ENCODE peak calls at places on chromosome 6, in six cellular contexts. G, E, C, T, F and H are unnamed samples.
A peak's percentile ranks its signal among the peaks of the same experiment; 100 is the strongest.

GRCh38 chr6:71745525-71745924 is 140.8 kb upstream of the RIMS1 start:
- DNase-seq in G (no peak), E (no peak), C (no peak), T (no peak), F (no peak), H (no peak)

GRCh38 chr6:148335582-148335981 is 7.1 kb upstream of the SASH1 start:
- DNase-seq in G (no peak), E (no peak), C (no peak), T (no peak), F (no peak), H (no peak)

GRCh38 chr6:71388068-71388744 is 99.6 kb downstream of the OGFRL1 start:
- DNase-seq in G (no peak), E (no peak), C (no peak), T (no peak), F (no peak), H (no peak)

GRCh38 chr6:133951227-133951626 is 1.8 kb upstream of the TBPL1 start:
- DNase-seq in G (no peak), E (no peak), C (no peak), T (no peak), F (no peak), H (no peak)

GRCh38 chr6:99836471-99836870 is 157.6 kb downstream of the MCHR2 start:
- DNase-seq in G (no peak), E (no peak), C (no peak), T (no peak), F (no peak), H (no peak)

GRCh38 chr6:150730801-150731445 is 131.2 kb downstream of the PLEKHG1 start:
- DNase-seq in G (no peak), E (no peak), C (no peak), T (no peak), F (no peak), H (no peak)

GRCh38 chr6:90502866-90503407 is 83.9 kb downstream of the MAP3K7 start:
- DNase-seq in G (peak; percentile 93), E (no peak), C (no peak), T (peak; percentile 84), F (no peak), H (no peak)

GRCh38 chr6:26578741-26579140 is 18.0 kb upstream of the ABT1 start:
- DNase-seq in G (no peak), E (no peak), C (no peak), T (no peak), F (no peak), H (no peak)

GRCh38 chr6:105759946-105760345 is 326.2 kb upstream of the PRDM1 start:
- DNase-seq in G (no peak), E (no peak), C (no peak), T (no peak), F (no peak), H (no peak)

GRCh38 chr6:156657311-156657710 is 119.9 kb upstream of the ARID1B start:
- DNase-seq in G (no peak), E (no peak), C (no peak), T (no peak), F (no peak), H (no peak)

GRCh38 chr6:48068326-48069191 is 42.4 kb downstream of the PTCHD4 start:
- DNase-seq in G (no peak), E (no peak), C (no peak), T (no peak), F (no peak), H (no peak)

GRCh38 chr6:115783402-115784061 is 277.2 kb downstream of the FRK start:
- DNase-seq in G (no peak), E (no peak), C (no peak), T (no peak), F (no peak), H (no peak)

GRCh38 chr6:144585217-144585814 is 300.2 kb downstream of the UTRN start:
- DNase-seq in G (peak; percentile 40), E (no peak), C (no peak), T (peak; percentile 70), F (no peak), H (no peak)

GRCh38 chr6:87151786-87152527 is 3.4 kb upstream of the ZNF292 start:
- DNase-seq in G (no peak), E (no peak), C (peak; percentile 38), T (no peak), F (no peak), H (peak; percentile 42)

GRCh38 chr6:142984386-142984785 is 39.4 kb upstream of the HIVEP2 start:
- DNase-seq in G (no peak), E (no peak), C (no peak), T (no peak), F (no peak), H (no peak)

GRCh38 chr6:133894795-133895401 is 6.0 kb downstream of the TCF21 start:
- DNase-seq in G (no peak), E (no peak), C (no peak), T (no peak), F (no peak), H (no peak)

GRCh38 chr6:47446974-47447373 is 30.6 kb upstream of the CD2AP start:
- DNase-seq in G (no peak), E (no peak), C (no peak), T (peak; percentile 31), F (no peak), H (no peak)

GRCh38 chr6:12151433-12151820 is 138.7 kb upstream of the EDN1 start:
- DNase-seq in G (no peak), E (no peak), C (no peak), T (no peak), F (no peak), H (no peak)

GRCh38 chr6:221531-222349 is 70.5 kb upstream of the DUSP22 start:
- DNase-seq in G (peak; percentile 35), E (peak; percentile 74), C (no peak), T (no peak), F (no peak), H (no peak)

GRCh38 chr6:117504478-117505144 is 22.1 kb downstream of the DCBLD1 start:
- DNase-seq in G (peak; percentile 68), E (no peak), C (no peak), T (no peak), F (no peak), H (no peak)

GRCh38 chr6:148981515-148981914 is 234.7 kb downstream of the UST start:
- DNase-seq in G (no peak), E (no peak), C (no peak), T (no peak), F (no peak), H (no peak)

GRCh38 chr6:121666809-121667208 is 231.4 kb downstream of the GJA1 start:
- DNase-seq in G (no peak), E (no peak), C (no peak), T (no peak), F (no peak), H (no peak)

GRCh38 chr6:11824986-11825385 is 46.4 kb upstream of the ADTRP start:
- DNase-seq in G (no peak), E (peak; percentile 91), C (no peak), T (no peak), F (no peak), H (no peak)

GRCh38 chr6:89347825-89348224 is 4.7 kb downstream of the UBE2J1 start:
- DNase-seq in G (no peak), E (no peak), C (no peak), T (no peak), F (no peak), H (no peak)

GRCh38 chr6:146602526-146602925 is 3.8 kb downstream of the ADGB start:
- DNase-seq in G (no peak), E (no peak), C (no peak), T (no peak), F (no peak), H (no peak)

GRCh38 chr6:134935076-134935475 is 14.8 kb downstream of the ALDH8A1 start:
- DNase-seq in G (no peak), E (no peak), C (no peak), T (no peak), F (no peak), H (no peak)

GRCh38 chr6:98842489-98843180 is 8.3 kb downstream of the POU3F2 start:
- DNase-seq in G (no peak), E (no peak), C (no peak), T (no peak), F (no peak), H (no peak)

GRCh38 chr6:63496388-63496804 is 75.9 kb upstream of the LOC128125822 start:
- DNase-seq in G (peak; percentile 70), E (no peak), C (no peak), T (no peak), F (no peak), H (no peak)

GRCh38 chr6:158803733-158804143 is 15.4 kb downstream of the EZR start:
- DNase-seq in G (no peak), E (no peak), C (no peak), T (no peak), F (no peak), H (peak; percentile 43)

GRCh38 chr6:63634630-63635029 is 972 bp upstream of the PHF3 start:
- DNase-seq in G (peak; percentile 23), E (no peak), C (no peak), T (peak; percentile 44), F (no peak), H (no peak)

GRCh38 chr6:6588924-6589696 is 590 bp downstream of the LY86 start:
- DNase-seq in G (no peak), E (peak; percentile 70), C (no peak), T (no peak), F (no peak), H (no peak)

GRCh38 chr6:42984001-42984923 is at the start of gene PPP2R5D:
- DNase-seq in G (peak; percentile 100), E (peak; percentile 94), C (peak; percentile 96), T (peak; percentile 100), F (peak; percentile 95), H (peak; percentile 92)
- TF ChIP-seq POLR2A in G (peak; percentile 99), E (peak; percentile 92), C (peak; percentile 91), T (peak; percentile 90), F (peak; percentile 81), H (peak; percentile 93)

GRCh38 chr6:107956586-107957164 is 1.3 kb downstream of the SEC63 start:
- DNase-seq in G (no peak), E (no peak), C (no peak), T (peak; percentile 34), F (no peak), H (no peak)
- TF ChIP-seq TAF1 in G (no peak), E (no peak), C (no peak), T (no peak), F (no peak), H (no peak)

GRCh38 chr6:126033696-126034095 is 47.4 kb downstream of the TRMT11 start:
- DNase-seq in G (peak; percentile 68), E (no peak), C (no peak), T (peak; percentile 76), F (no peak), H (no peak)
- TF ChIP-seq POLR2AphosphoS5 in G (no peak), E (no peak), C (no peak), T (no peak), F (no peak), H (no peak)

DNA sequence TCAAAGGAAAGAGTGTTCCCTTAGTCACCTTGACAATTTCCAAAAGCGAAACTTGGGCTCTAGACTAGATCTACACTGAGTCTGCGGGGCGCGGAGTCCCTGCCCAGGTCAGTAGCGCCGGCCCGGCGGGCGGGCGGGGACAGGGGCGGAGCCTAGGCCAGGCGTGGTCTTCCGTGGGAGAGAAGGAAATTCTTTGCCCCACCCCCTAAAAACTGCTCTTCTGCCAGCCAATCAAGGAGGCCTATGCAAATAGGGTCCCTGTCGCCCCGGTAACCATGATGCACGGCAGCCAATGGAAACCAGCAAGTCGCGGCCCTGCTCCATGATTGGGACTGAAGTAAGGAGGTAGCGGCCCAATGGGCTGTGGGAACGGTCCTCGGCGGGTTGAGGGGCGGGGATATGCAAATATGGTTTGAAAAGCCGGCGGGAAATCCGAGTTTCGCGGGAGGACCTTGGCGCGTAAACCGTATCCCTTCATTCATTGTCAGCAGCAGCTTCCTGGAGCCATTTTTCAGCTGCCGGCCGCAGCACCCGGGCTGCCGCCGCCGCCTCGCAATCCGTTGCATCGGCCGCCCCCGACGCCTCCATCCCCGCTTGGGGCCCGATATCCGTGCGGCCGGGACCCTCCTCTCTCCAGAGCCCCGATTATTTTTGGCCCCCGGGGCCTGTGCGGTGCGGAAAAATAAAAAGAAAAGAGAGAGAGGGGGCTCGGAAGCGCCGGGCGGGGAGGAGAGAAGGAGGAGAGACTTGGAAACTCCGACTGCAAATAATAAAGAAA is at the start of gene E2F3:
- DNase-seq in G (peak; percentile 100), E (peak; percentile 98), C (peak; percentile 94), T (peak; percentile 100), F (peak; percentile 99), H (peak; percentile 95)
- TF ChIP-seq POLR2A in G (peak; percentile 86), E (peak; percentile 87), C (peak; percentile 81), T (peak; percentile 99), F (peak; percentile 96), H (peak; percentile 89)